ENCODE peak calls at places on chromosomes 2 and 18, in ten cellular contexts. O, W, J, E, S, T, A, H, D and Y are unnamed samples.

GRCh38 chr2:215680605-215681598 is 245.0 kb upstream of the FN1 start:
- DNase-seq in O (no peak), W (peak), J (no peak), E (no peak), S (peak), T (no peak), A (peak), H (peak), D (no peak), Y (peak)

GRCh38 chr2:73291461-73292315 is 1.7 kb downstream of the EGR4 start:
- DNase-seq in O (peak), W (no peak), J (no peak), E (no peak), S (no peak), T (no peak), A (no peak), H (peak), D (peak), Y (no peak)

GRCh38 chr18:13726972-13727331 is 479 bp downstream of the RNMT start:
- DNase-seq in O (peak), W (peak), J (peak), E (no peak), S (peak), T (no peak), A (no peak), H (no peak), D (peak), Y (peak)

GRCh38 chr18:7626922-7627440 is 59.9 kb downstream of the PTPRM start:
- DNase-seq in O (no peak), W (peak), J (no peak), E (no peak), S (peak), T (peak), A (no peak), H (no peak), D (peak), Y (peak)

GRCh38 chr2:79512442-79513401 is at the start of gene CTNNA2:
- DNase-seq in O (peak), W (peak), J (peak), E (no peak), S (peak), T (peak), A (no peak), H (peak), D (peak), Y (no peak)

GRCh38 chr2:240466579-240467148 is 31.2 kb downstream of the GPC1 start:
- DNase-seq in O (no peak), W (no peak), J (no peak), E (no peak), S (no peak), T (no peak), A (no peak), H (no peak), D (no peak), Y (no peak)

GRCh38 chr2:5437375-5437774 is 254.8 kb upstream of the SOX11 start:
- DNase-seq in O (no peak), W (no peak), J (no peak), E (no peak), S (no peak), T (no peak), A (no peak), H (no peak), D (no peak), Y (no peak)

GRCh38 chr2:159045545-159046454 is 77.4 kb downstream of the TANC1 start:
- DNase-seq in O (no peak), W (no peak), J (no peak), E (no peak), S (peak), T (no peak), A (no peak), H (no peak), D (no peak), Y (no peak)

GRCh38 chr2:168314236-168314635 is 66.8 kb upstream of the STK39 start:
- DNase-seq in O (no peak), W (no peak), J (no peak), E (no peak), S (no peak), T (no peak), A (peak), H (no peak), D (no peak), Y (no peak)

GRCh38 chr2:104429978-104430740 is 423.8 kb upstream of the POU3F3 start:
- DNase-seq in O (peak), W (no peak), J (peak), E (no peak), S (no peak), T (no peak), A (no peak), H (no peak), D (no peak), Y (no peak)